ENCODE peak calls at places on chromosome 1, in eight cellular contexts. P, E, S, O, W, Z, J and H are unnamed samples.

GRCh38 chr1:196733091-196733970 is 41.3 kb upstream of the CFHR3 start:
- DNase-seq in P (no peak), E (no peak), S (no peak), O (no peak), W (no peak), Z (no peak), J (no peak), H (no peak)

GRCh38 chr1:214454619-214455396 is 96.6 kb downstream of the PTPN14 start:
- DNase-seq in P (peak), E (no peak), S (no peak), O (no peak), W (no peak), Z (no peak), J (no peak), H (no peak)

GRCh38 chr1:25619101-25619890 is 2.7 kb downstream of the MAN1C1 start:
- DNase-seq in P (no peak), E (peak), S (peak), O (peak), W (no peak), Z (peak), J (no peak), H (peak)

GRCh38 chr1:167121375-167122120 is 27.7 kb downstream of the STYXL2 start:
- DNase-seq in P (peak), E (peak), S (peak), O (peak), W (no peak), Z (no peak), J (peak), H (peak)

GRCh38 chr1:247962911-247963588 is 2.0 kb upstream of the OR2AK2 start:
- DNase-seq in P (no peak), E (no peak), S (no peak), O (no peak), W (no peak), Z (no peak), J (no peak), H (no peak)

GRCh38 chr1:110876748-110877341 is 3.9 kb downstream of the CD53 start:
- DNase-seq in P (no peak), E (no peak), S (no peak), O (no peak), W (no peak), Z (no peak), J (no peak), H (no peak)

GRCh38 chr1:225768662-225769426 is 8.8 kb upstream of the SRP9 start:
- DNase-seq in P (no peak), E (no peak), S (no peak), O (no peak), W (no peak), Z (no peak), J (no peak), H (no peak)

GRCh38 chr1:226637147-226637935 is 88.8 kb downstream of the STUM start:
- DNase-seq in P (peak), E (no peak), S (no peak), O (no peak), W (peak), Z (no peak), J (peak), H (peak)

GRCh38 chr1:39196244-39197215 is 8.0 kb upstream of the MACF1 start:
- DNase-seq in P (peak), E (no peak), S (peak), O (no peak), W (no peak), Z (no peak), J (no peak), H (peak)

GRCh38 chr1:1371741-1372711 is 3.0 kb downstream of the AURKAIP1 start:
- DNase-seq in P (peak), E (peak), S (peak), O (no peak), W (no peak), Z (peak), J (peak), H (peak)

GRCh38 chr1:156477526-156478249 is 22.9 kb downstream of the MEF2D start:
- DNase-seq in P (no peak), E (no peak), S (no peak), O (no peak), W (no peak), Z (no peak), J (no peak), H (peak)

GRCh38 chr1:93080424-93080823 is 1.3 kb downstream of the MTF2 start:
- DNase-seq in P (peak), E (peak), S (peak), O (no peak), W (peak), Z (no peak), J (no peak), H (peak)

GRCh38 chr1:54312874-54313316 is 93.3 kb downstream of the SSBP3 start:
- DNase-seq in P (peak), E (peak), S (no peak), O (no peak), W (peak), Z (no peak), J (no peak), H (peak)

GRCh38 chr1:83500987-83501591 is 497.8 kb downstream of the TTLL7 start:
- DNase-seq in P (no peak), E (no peak), S (no peak), O (no peak), W (no peak), Z (no peak), J (no peak), H (no peak)

GRCh38 chr1:20153000-20153418 is 13.9 kb downstream of the PLA2G2F start:
- DNase-seq in P (peak), E (no peak), S (no peak), O (no peak), W (no peak), Z (peak), J (no peak), H (peak)

GRCh38 chr1:6392880-6393399 is 627 bp downstream of the ACOT7 start:
- DNase-seq in P (peak), E (no peak), S (no peak), O (peak), W (no peak), Z (no peak), J (no peak), H (peak)

GRCh38 chr1:177650947-177651346 is 318.9 kb downstream of the SEC16B start:
- DNase-seq in P (no peak), E (no peak), S (no peak), O (no peak), W (no peak), Z (no peak), J (no peak), H (no peak)

GRCh38 chr1:211751438-211751837 is 76.0 kb upstream of the NEK2 start:
- DNase-seq in P (no peak), E (no peak), S (no peak), O (no peak), W (no peak), Z (no peak), J (no peak), H (no peak)

GRCh38 chr1:200253774-200254495 is 155.9 kb downstream of the ZNF281 start:
- DNase-seq in P (no peak), E (no peak), S (no peak), O (no peak), W (no peak), Z (no peak), J (no peak), H (no peak)

GRCh38 chr1:89151021-89151420 is 24.8 kb downstream of the GBP7 start:
- DNase-seq in P (no peak), E (no peak), S (no peak), O (no peak), W (no peak), Z (no peak), J (no peak), H (no peak)

GRCh38 chr1:78673120-78673519 is 23.5 kb downstream of the IFI44 start:
- DNase-seq in P (no peak), E (peak), S (peak), O (no peak), W (no peak), Z (no peak), J (no peak), H (no peak)

GRCh38 chr1:50023292-50024159 is at the start of gene AGBL4:
- DNase-seq in P (no peak), E (peak), S (no peak), O (no peak), W (no peak), Z (peak), J (peak), H (peak)

GRCh38 chr1:159751022-159751421 is 29.7 kb upstream of the DUSP23 start:
- DNase-seq in P (no peak), E (no peak), S (no peak), O (no peak), W (no peak), Z (no peak), J (no peak), H (no peak)

GRCh38 chr1:28266920-28267322 is 7.6 kb downstream of the SESN2 start:
- DNase-seq in P (no peak), E (no peak), S (no peak), O (no peak), W (no peak), Z (no peak), J (no peak), H (no peak)

GRCh38 chr1:202890392-202890791 is 1.4 kb upstream of the RABIF start:
- DNase-seq in P (no peak), E (no peak), S (no peak), O (no peak), W (no peak), Z (no peak), J (no peak), H (peak)

GRCh38 chr1:2044510-2045319 is 5.5 kb upstream of the PRKCZ start:
- DNase-seq in P (peak), E (peak), S (peak), O (peak), W (peak), Z (peak), J (peak), H (peak)

GRCh38 chr1:110529011-110529410 is 10.0 kb upstream of the KCNA10 start:
- DNase-seq in P (no peak), E (no peak), S (no peak), O (no peak), W (no peak), Z (no peak), J (no peak), H (peak)

GRCh38 chr1:205162301-205162700 is 40.5 kb upstream of the RBBP5 start:
- DNase-seq in P (peak), E (no peak), S (no peak), O (no peak), W (no peak), Z (no peak), J (no peak), H (peak)

GRCh38 chr1:239811211-239811902 is 280.3 kb upstream of the FMN2 start:
- DNase-seq in P (no peak), E (no peak), S (no peak), O (no peak), W (no peak), Z (no peak), J (no peak), H (no peak)

GRCh38 chr1:160800645-160801408 is 4.9 kb downstream of the LY9 start:
- DNase-seq in P (no peak), E (no peak), S (peak), O (no peak), W (no peak), Z (no peak), J (no peak), H (no peak)

GRCh38 chr1:47325530-47325929 is 8.1 kb upstream of the CMPK1 start:
- DNase-seq in P (no peak), E (no peak), S (no peak), O (no peak), W (no peak), Z (no peak), J (no peak), H (no peak)

GRCh38 chr1:202101182-202101581 is 21.5 kb upstream of the GPR37L1 start:
- DNase-seq in P (no peak), E (peak), S (no peak), O (no peak), W (no peak), Z (peak), J (no peak), H (no peak)

GRCh38 chr1:32887623-32888022 is 1.3 kb downstream of the HPCA start:
- DNase-seq in P (no peak), E (no peak), S (no peak), O (no peak), W (no peak), Z (no peak), J (no peak), H (no peak)

GRCh38 chr1:231937013-231937754 is 310.6 kb downstream of the DISC1 start:
- DNase-seq in P (no peak), E (no peak), S (no peak), O (no peak), W (no peak), Z (no peak), J (peak), H (no peak)

GRCh38 chr1:237074371-237075117 is 32.6 kb downstream of the RYR2 start:
- DNase-seq in P (no peak), E (no peak), S (no peak), O (no peak), W (no peak), Z (no peak), J (no peak), H (no peak)

GRCh38 chr1:22132517-22133235 is 10.2 kb downstream of the WNT4 start:
- DNase-seq in P (peak), E (no peak), S (no peak), O (peak), W (peak), Z (no peak), J (no peak), H (peak)

GRCh38 chr1:203273869-203274602 is 31.3 kb upstream of the BTG2 start:
- DNase-seq in P (no peak), E (no peak), S (no peak), O (no peak), W (no peak), Z (peak), J (peak), H (no peak)